ENCODE peak calls at places on chromosomes 7 and 10, in nine cellular contexts. G is Right ventricle myocardium superior; O is KBM-7; T is hypothalamus; F is activated T-cell treated with anti-CD3 and anti-CD28 coated beads for 1 hour; Z is stimulated activated CD4-positive, alpha-beta T cell treated with anti-CD3 and anti-CD28 coated beads, Interleukin-12 subunit alpha, Interleukin-12 subunit beta, amount 100 ng/mL, for 4 hours; M is stromal cell of bone marrow; J is T-helper 9 cell; V is midbrain. L is an unnamed sample.

GRCh38 chr10:110168601-110169481 is 38.6 kb upstream of the MXI1 start:
- DNase-seq in F (no peak), M (no peak), O (no peak), V (no peak), T (no peak), Z (no peak), G (no peak), J (no peak), L (no peak)

GRCh38 chr10:103847909-103848468 is 7.4 kb downstream of the SH3PXD2A start:
- DNase-seq in V (no peak), M (no peak), G (no peak), F (no peak), J (no peak), Z (no peak), T (no peak), O (peak; percentile 43), L (peak; percentile 26)

GRCh38 chr10:34702093-34702952 is 112.8 kb downstream of the PARD3 start:
- DNase-seq in F (no peak), Z (no peak), O (no peak), T (no peak), M (no peak), G (no peak), J (no peak), V (no peak), L (no peak)

GRCh38 chr10:101174319-101174718 is 43.2 kb downstream of the TLX1 start:
- DNase-seq in T (no peak), F (no peak), O (no peak), G (no peak), J (no peak), Z (no peak), V (no peak), M (no peak), L (no peak)

GRCh38 chr10:73780966-73781365 is 882 bp upstream of the CHCHD1 start:
- DNase-seq in V (no peak), F (no peak), T (no peak), G (no peak), O (no peak), M (no peak), Z (no peak), J (no peak), L (no peak)

GRCh38 chr10:3635697-3636096 is 149.3 kb downstream of the KLF6 start:
- DNase-seq in T (no peak), F (no peak), V (no peak), Z (no peak), O (no peak), G (no peak), J (no peak), M (no peak), L (peak; percentile 92)

GRCh38 chr10:44132361-44133289 is 252.3 kb downstream of the CXCL12 start:
- DNase-seq in V (no peak), M (peak; percentile 69), T (no peak), F (no peak), G (peak; percentile 43), O (no peak), Z (no peak), J (no peak), L (no peak)

GRCh38 chr10:82757907-82758306 is 882.9 kb downstream of the NRG3 start:
- DNase-seq in F (no peak), V (no peak), T (no peak), M (no peak), J (no peak), O (no peak), G (no peak), Z (no peak), L (no peak)

GRCh38 chr7:34061175-34061574 is 155.8 kb downstream of the BMPER start:
- DNase-seq in Z (no peak), F (no peak), V (no peak), G (no peak), T (no peak), M (peak; percentile 75), O (no peak), J (no peak), L (no peak)

GRCh38 chr7:65037740-65038678 is 31.5 kb upstream of the ERV3-1 start:
- DNase-seq in O (peak; percentile 75), J (peak; percentile 89), T (peak; percentile 90), F (peak; percentile 91), Z (peak; percentile 91), M (peak; percentile 87), V (peak; percentile 95), G (peak; percentile 95), L (peak; percentile 98)

GRCh38 chr10:122974034-122974433 is 6.2 kb upstream of the PSTK start:
- DNase-seq in Z (no peak), J (no peak), M (no peak), G (no peak), T (no peak), F (no peak), O (no peak), V (no peak), L (no peak)

GRCh38 chr10:76302936-76303656 is 871.7 kb downstream of the LRMDA start:
- DNase-seq in T (no peak), Z (no peak), V (no peak), F (no peak), G (no peak), J (no peak), O (no peak), M (no peak), L (peak; percentile 50)

GRCh38 chr10:102678842-102679289 is 34.6 kb downstream of the TRIM8 start:
- DNase-seq in Z (no peak), M (no peak), J (no peak), F (no peak), G (peak; percentile 82), V (peak; percentile 89), T (peak; percentile 77), O (peak; percentile 56), L (peak; percentile 95)

GRCh38 chr10:36171546-36171945 is 529.5 kb upstream of the FZD8 start:
- DNase-seq in J (no peak), G (no peak), Z (no peak), T (no peak), M (no peak), O (no peak), V (no peak), F (no peak), L (no peak)

GRCh38 chr7:84399661-84400060 is 205.1 kb upstream of the SEMA3A start:
- DNase-seq in M (no peak), F (no peak), J (no peak), Z (no peak), O (no peak), T (no peak), V (no peak), G (no peak), L (peak; percentile 42)

GRCh38 chr7:36262286-36262685 is 109.2 kb downstream of the EEPD1 start:
- DNase-seq in O (no peak), Z (no peak), T (no peak), G (no peak), M (no peak), F (no peak), V (no peak), J (no peak), L (no peak)

GRCh38 chr7:6590645-6591110 is 857 bp downstream of the INTS15 start:
- DNase-seq in J (no peak), T (peak; percentile 29), F (no peak), G (no peak), O (no peak), M (no peak), Z (no peak), V (no peak), L (no peak)

GRCh38 chr7:1761097-1761496 is 91.0 kb downstream of the ELFN1 start:
- DNase-seq in O (no peak), Z (no peak), F (no peak), T (no peak), V (no peak), J (no peak), G (no peak), M (no peak), L (no peak)

GRCh38 chr7:117312593-117312992 is 10.3 kb downstream of the WNT2 start:
- DNase-seq in M (no peak), V (no peak), G (no peak), Z (no peak), J (no peak), T (no peak), F (no peak), O (no peak), L (peak; percentile 25)

GRCh38 chr10:23540401-23540800 is 101.5 kb downstream of the OTUD1 start:
- DNase-seq in F (no peak), O (peak; percentile 83), M (no peak), Z (no peak), J (no peak), V (peak; percentile 9), T (no peak), G (no peak), L (no peak)

GRCh38 chr7:120856621-120857352 is 1.2 kb downstream of the TSPAN12 start:
- DNase-seq in T (peak; percentile 5), J (no peak), F (no peak), V (peak; percentile 5), Z (peak; percentile 8), M (no peak), G (peak; percentile 57), O (peak; percentile 19), L (peak; percentile 85)

GRCh38 chr10:130745831-130746230 is 565.7 kb downstream of the TCERG1L start:
- DNase-seq in M (no peak), J (no peak), O (no peak), Z (no peak), G (no peak), F (no peak), V (no peak), T (no peak), L (no peak)

GRCh38 chr7:85001493-85002345 is 185.1 kb downstream of the SEMA3D start:
- DNase-seq in V (no peak), G (no peak), J (no peak), M (no peak), T (no peak), Z (no peak), F (no peak), O (no peak), L (peak; percentile 40)

GRCh38 chr10:100827819-100828743 is 82.7 kb downstream of the PAX2 start:
- DNase-seq in J (peak; percentile 10), O (peak; percentile 37), M (no peak), T (no peak), G (no peak), Z (no peak), F (no peak), V (no peak), L (peak; percentile 56)

GRCh38 chr10:102919237-102919959 is 1.3 kb downstream of the CNNM2 start:
- DNase-seq in O (no peak), T (peak; percentile 7), Z (no peak), J (no peak), G (peak; percentile 47), M (no peak), F (no peak), V (no peak), L (peak; percentile 74)

GRCh38 chr7:112699725-112700513 is 90.3 kb downstream of the TMEM168 start:
- DNase-seq in T (no peak), Z (no peak), G (no peak), F (no peak), M (no peak), J (no peak), V (no peak), O (no peak), L (peak; percentile 11)

GRCh38 chr10:43863859-43864591 is 215.3 kb upstream of the ZNF32 start:
- DNase-seq in T (no peak), V (no peak), Z (no peak), O (no peak), F (no peak), G (peak; percentile 71), M (peak; percentile 62), J (no peak), L (no peak)

GRCh38 chr7:508461-509170 is 11.0 kb downstream of the PDGFA start:
- DNase-seq in O (no peak), V (no peak), F (no peak), Z (no peak), T (no peak), G (peak; percentile 27), M (no peak), J (no peak), L (no peak)

GRCh38 chr7:129225931-129226572 is 1.2 kb downstream of the AHCYL2 start:
- DNase-seq in Z (no peak), G (no peak), J (no peak), V (peak; percentile 45), F (no peak), T (no peak), M (no peak), O (no peak), L (no peak)

GRCh38 chr7:8035647-8036518 is 67.3 kb downstream of the GLCCI1 start:
- DNase-seq in F (no peak), Z (no peak), M (no peak), O (peak; percentile 49), J (no peak), T (no peak), V (no peak), G (no peak), L (peak; percentile 77)

GRCh38 chr7:27922907-27923306 is 182.9 kb downstream of the TAX1BP1 start:
- DNase-seq in Z (no peak), T (no peak), J (no peak), F (no peak), O (peak; percentile 9), M (no peak), G (peak; percentile 42), V (no peak), L (no peak)